ENCODE peak calls at places on chromosomes 5 and 9, in seven cellular contexts. One of them, this sample, is unnamed.

GRCh38 chr5:81195334-81195929 is 37.7 kb upstream of the CKMT2 start:
- DNase-seq in HCT116: no peak
- DNase-seq in H1: no peak
- DNase-seq in GM12878: no peak
- DNase-seq in K562: no peak
- DNase-seq in SK-N-SH: peak; percentile 64
- DNase-seq in HepG2: no peak
- DNase-seq in this sample: no peak

GRCh38 chr9:127572961-127573727 is 38.9 kb upstream of the STXBP1 start:
- DNase-seq in HCT116: no peak
- DNase-seq in H1: no peak
- DNase-seq in GM12878: no peak
- DNase-seq in K562: no peak
- DNase-seq in SK-N-SH: no peak
- DNase-seq in HepG2: no peak
- DNase-seq in this sample: no peak

GRCh38 chr9:128552744-128553221 is 396 bp downstream of the SPTAN1 start:
- DNase-seq in HCT116: no peak
- DNase-seq in H1: no peak
- DNase-seq in GM12878: no peak
- DNase-seq in K562: peak; percentile 78
- DNase-seq in SK-N-SH: peak; percentile 80
- DNase-seq in HepG2: no peak
- DNase-seq in this sample: peak; percentile 57

GRCh38 chr9:326667-327066 is 112.0 kb downstream of the DOCK8 start:
- DNase-seq in HCT116: no peak
- DNase-seq in H1: no peak
- DNase-seq in GM12878: no peak
- DNase-seq in K562: no peak
- DNase-seq in SK-N-SH: no peak
- DNase-seq in HepG2: no peak
- DNase-seq in this sample: no peak

GRCh38 chr5:82290908-82291307 is 12.8 kb upstream of the RPS23 start:
- DNase-seq in HCT116: no peak
- DNase-seq in H1: no peak
- DNase-seq in GM12878: no peak
- DNase-seq in K562: no peak
- DNase-seq in SK-N-SH: no peak
- DNase-seq in HepG2: no peak
- DNase-seq in this sample: no peak

GRCh38 chr5:13585324-13585723 is 359.2 kb downstream of the DNAH5 start:
- DNase-seq in HCT116: no peak
- DNase-seq in H1: no peak
- DNase-seq in GM12878: no peak
- DNase-seq in K562: no peak
- DNase-seq in SK-N-SH: no peak
- DNase-seq in HepG2: no peak
- DNase-seq in this sample: no peak

GRCh38 chr9:105309531-105309931 is 65.1 kb downstream of the SLC44A1 start:
- DNase-seq in HCT116: no peak
- DNase-seq in H1: no peak
- DNase-seq in GM12878: no peak
- DNase-seq in K562: no peak
- DNase-seq in SK-N-SH: no peak
- DNase-seq in HepG2: no peak
- DNase-seq in this sample: no peak

GRCh38 chr5:137760294-137761019 is 6.3 kb upstream of the HNRNPA0 start:
- DNase-seq in HCT116: no peak
- DNase-seq in H1: no peak
- DNase-seq in GM12878: no peak
- DNase-seq in K562: no peak
- DNase-seq in SK-N-SH: no peak
- DNase-seq in HepG2: no peak
- DNase-seq in this sample: no peak

GRCh38 chr5:135126688-135127603 is 92.9 kb upstream of the PITX1 start:
- DNase-seq in HCT116: no peak
- DNase-seq in H1: no peak
- DNase-seq in GM12878: no peak
- DNase-seq in K562: no peak
- DNase-seq in SK-N-SH: peak; percentile 62
- DNase-seq in HepG2: no peak
- DNase-seq in this sample: no peak

GRCh38 chr9:19184144-19184917 is 46.2 kb upstream of the DENND4C start:
- DNase-seq in HCT116: peak; percentile 59
- DNase-seq in H1: no peak
- DNase-seq in GM12878: peak; percentile 46
- DNase-seq in K562: peak; percentile 20
- DNase-seq in SK-N-SH: peak; percentile 36
- DNase-seq in HepG2: peak; percentile 76
- DNase-seq in this sample: no peak

GRCh38 chr5:96043471-96043870 is 81.8 kb upstream of the ELL2 start:
- DNase-seq in HCT116: no peak
- DNase-seq in H1: no peak
- DNase-seq in GM12878: no peak
- DNase-seq in K562: no peak
- DNase-seq in SK-N-SH: no peak
- DNase-seq in HepG2: no peak
- DNase-seq in this sample: no peak

GRCh38 chr5:54469655-54470054 is 14.2 kb downstream of the HSPB3 start:
- DNase-seq in HCT116: no peak
- DNase-seq in H1: no peak
- DNase-seq in GM12878: peak; percentile 40
- DNase-seq in K562: no peak
- DNase-seq in SK-N-SH: no peak
- DNase-seq in HepG2: no peak
- DNase-seq in this sample: no peak

GRCh38 chr5:65938256-65938655 is 11.9 kb downstream of the ERBIN start:
- DNase-seq in HCT116: no peak
- DNase-seq in H1: no peak
- DNase-seq in GM12878: no peak
- DNase-seq in K562: no peak
- DNase-seq in SK-N-SH: no peak
- DNase-seq in HepG2: no peak
- DNase-seq in this sample: no peak

GRCh38 chr5:61200582-61201155 is 38.4 kb upstream of the SMIM15 start:
- DNase-seq in HCT116: no peak
- DNase-seq in H1: no peak
- DNase-seq in GM12878: peak; percentile 51
- DNase-seq in K562: no peak
- DNase-seq in SK-N-SH: no peak
- DNase-seq in HepG2: no peak
- DNase-seq in this sample: no peak

GRCh38 chr5:96279796-96280542 is 153.1 kb downstream of the PCSK1 start:
- DNase-seq in HCT116: no peak
- DNase-seq in H1: no peak
- DNase-seq in GM12878: peak; percentile 39
- DNase-seq in K562: no peak
- DNase-seq in SK-N-SH: no peak
- DNase-seq in HepG2: peak; percentile 62
- DNase-seq in this sample: no peak

GRCh38 chr9:124453586-124454191 is 3.4 kb downstream of the ADGRD2 start:
- DNase-seq in HCT116: peak; percentile 21
- DNase-seq in H1: no peak
- DNase-seq in GM12878: no peak
- DNase-seq in K562: peak; percentile 79
- DNase-seq in SK-N-SH: no peak
- DNase-seq in HepG2: no peak
- DNase-seq in this sample: no peak

GRCh38 chr9:124455820-124456219 is 5.6 kb downstream of the ADGRD2 start:
- DNase-seq in HCT116: no peak
- DNase-seq in H1: no peak
- DNase-seq in GM12878: no peak
- DNase-seq in K562: no peak
- DNase-seq in SK-N-SH: no peak
- DNase-seq in HepG2: no peak
- DNase-seq in this sample: no peak

GRCh38 chr9:124454791-124455443 is 4.7 kb downstream of the ADGRD2 start:
- DNase-seq in HCT116: no peak
- DNase-seq in H1: no peak
- DNase-seq in GM12878: no peak
- DNase-seq in K562: no peak
- DNase-seq in SK-N-SH: peak; percentile 32
- DNase-seq in HepG2: no peak
- DNase-seq in this sample: no peak

GRCh38 chr9:124452841-124453585 is 2.8 kb downstream of the ADGRD2 start:
- DNase-seq in HCT116: no peak
- DNase-seq in H1: no peak
- DNase-seq in GM12878: no peak
- DNase-seq in K562: no peak
- DNase-seq in SK-N-SH: no peak
- DNase-seq in HepG2: no peak
- DNase-seq in this sample: no peak

DNA sequence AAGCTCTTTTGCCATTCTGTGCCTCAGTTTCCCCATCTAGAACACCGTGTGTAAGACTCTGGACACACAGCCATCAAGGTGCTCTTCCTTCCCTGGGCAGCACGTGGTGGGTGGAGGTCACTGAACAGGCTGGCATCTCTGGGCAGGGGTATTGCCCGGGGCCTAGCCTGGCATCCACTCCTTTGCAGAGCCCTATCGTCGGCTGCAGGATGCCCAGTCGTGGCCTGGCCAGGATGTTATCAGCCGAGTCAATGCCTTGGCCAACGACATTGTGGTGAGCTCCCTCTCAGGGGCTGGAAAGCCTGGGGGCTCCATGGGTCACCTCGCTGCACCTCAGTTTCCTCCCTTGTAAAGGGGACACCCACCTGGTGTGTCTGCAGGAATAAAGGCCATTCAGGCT is 4.0 kb downstream of the ADGRD2 start:
- DNase-seq in HCT116: no peak
- DNase-seq in H1: no peak
- DNase-seq in GM12878: no peak
- DNase-seq in K562: no peak
- DNase-seq in SK-N-SH: no peak
- DNase-seq in HepG2: no peak
- DNase-seq in this sample: no peak
- TF ChIP-seq JUND in HCT116: no peak
- TF ChIP-seq JUND in H1: no peak
- TF ChIP-seq JUND in GM12878: no peak
- TF ChIP-seq JUND in K562: no peak
- TF ChIP-seq JUND in SK-N-SH: no peak
- TF ChIP-seq JUND in HepG2: no peak
- TF ChIP-seq JUND in this sample: no peak

GRCh38 chr5:168015506-168015905 is 275.9 kb upstream of the WWC1 start:
- DNase-seq in HCT116: no peak
- DNase-seq in H1: no peak
- DNase-seq in GM12878: no peak
- DNase-seq in K562: no peak
- DNase-seq in SK-N-SH: no peak
- DNase-seq in HepG2: no peak
- DNase-seq in this sample: no peak
- TF ChIP-seq JUND in HCT116: no peak
- TF ChIP-seq JUND in H1: no peak
- TF ChIP-seq JUND in GM12878: no peak
- TF ChIP-seq JUND in K562: no peak
- TF ChIP-seq JUND in SK-N-SH: no peak
- TF ChIP-seq JUND in HepG2: no peak
- TF ChIP-seq JUND in this sample: no peak

GRCh38 chr9:94952553-94953373 is 226.3 kb downstream of the AOPEP start:
- DNase-seq in HCT116: no peak
- DNase-seq in H1: no peak
- DNase-seq in GM12878: peak; percentile 26
- DNase-seq in K562: no peak
- DNase-seq in SK-N-SH: no peak
- DNase-seq in HepG2: no peak
- DNase-seq in this sample: no peak
- TF ChIP-seq JUND in HCT116: no peak
- TF ChIP-seq JUND in H1: no peak
- TF ChIP-seq JUND in GM12878: no peak
- TF ChIP-seq JUND in K562: no peak
- TF ChIP-seq JUND in SK-N-SH: no peak
- TF ChIP-seq JUND in HepG2: no peak
- TF ChIP-seq JUND in this sample: no peak

DNA sequence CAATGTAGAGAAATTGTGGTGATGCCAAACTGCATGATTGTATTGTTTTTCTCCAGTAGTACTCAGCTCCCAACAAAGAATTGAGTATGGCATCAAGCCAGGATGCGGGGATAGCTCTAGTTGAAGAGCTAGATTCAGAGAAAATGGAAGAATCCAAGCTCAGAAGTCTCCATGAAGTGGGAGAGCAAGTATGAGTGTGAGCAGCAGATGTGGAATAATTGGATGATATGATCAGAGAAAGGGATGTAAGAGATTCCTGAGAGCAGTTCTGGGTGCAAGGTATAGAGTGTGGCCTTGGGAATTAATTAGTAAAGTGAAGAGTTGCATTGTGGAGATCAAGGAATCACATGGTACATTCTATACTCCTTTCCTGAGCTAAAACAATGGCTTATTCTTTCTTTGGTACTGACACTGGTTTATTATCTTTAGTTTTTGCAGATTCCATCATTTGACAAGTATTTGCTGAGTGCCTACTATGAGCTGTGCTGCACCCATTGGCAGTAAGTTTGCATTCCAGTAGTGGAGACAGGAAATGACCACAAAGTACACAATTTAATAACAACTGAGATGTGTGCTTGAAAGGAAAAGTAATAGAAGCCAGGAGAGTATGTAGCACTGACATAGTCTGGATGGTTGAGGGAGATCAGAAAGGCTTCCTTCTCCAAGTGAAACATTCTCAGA is 177.1 kb downstream of the CPLANE1 start:
- DNase-seq in HCT116: no peak
- DNase-seq in H1: no peak
- DNase-seq in GM12878: no peak
- DNase-seq in K562: no peak
- DNase-seq in SK-N-SH: no peak
- DNase-seq in HepG2: peak; percentile 61
- DNase-seq in this sample: peak; percentile 14
- TF ChIP-seq JUND in HCT116: no peak
- TF ChIP-seq JUND in H1: no peak
- TF ChIP-seq JUND in GM12878: no peak
- TF ChIP-seq JUND in K562: no peak
- TF ChIP-seq JUND in SK-N-SH: peak; percentile 7
- TF ChIP-seq JUND in HepG2: no peak
- TF ChIP-seq JUND in this sample: no peak

DNA sequence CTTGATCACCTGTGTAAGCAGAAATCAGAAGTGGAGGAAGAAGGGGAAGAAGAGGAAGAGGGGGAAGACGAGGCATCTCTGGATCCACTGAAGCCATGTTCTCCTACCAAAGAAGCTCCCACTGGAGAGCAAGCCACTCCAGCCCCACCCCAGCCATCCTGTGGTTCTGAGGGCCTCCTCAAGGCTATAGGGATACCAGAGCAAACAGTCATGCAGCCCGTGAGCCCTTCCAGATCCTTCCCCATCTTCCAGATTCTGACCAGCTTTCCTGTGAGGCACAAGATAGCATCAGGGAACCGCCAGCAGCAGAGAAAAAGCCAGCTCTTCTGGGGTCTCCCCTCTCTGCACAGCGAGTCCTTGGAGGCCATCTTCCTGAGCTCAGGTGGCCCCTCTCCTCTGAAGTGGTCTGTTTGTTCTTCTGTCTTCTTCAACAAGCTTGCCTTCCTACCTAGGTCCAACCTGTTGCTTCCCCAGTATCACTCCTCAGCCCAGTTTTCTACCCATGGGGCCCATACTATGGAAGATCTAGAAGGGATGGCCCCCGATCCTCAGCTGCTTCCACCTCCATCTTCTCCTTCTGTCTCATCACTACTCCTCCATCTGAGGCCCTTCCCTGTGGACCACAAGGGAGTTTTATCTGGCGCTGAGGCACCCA is 29.4 kb downstream of the VCP start:
- DNase-seq in HCT116: no peak
- DNase-seq in H1: no peak
- DNase-seq in GM12878: no peak
- DNase-seq in K562: no peak
- DNase-seq in SK-N-SH: no peak
- DNase-seq in HepG2: no peak
- DNase-seq in this sample: no peak
- TF ChIP-seq JUND in HCT116: no peak
- TF ChIP-seq JUND in H1: no peak
- TF ChIP-seq JUND in GM12878: no peak
- TF ChIP-seq JUND in K562: no peak
- TF ChIP-seq JUND in SK-N-SH: no peak
- TF ChIP-seq JUND in HepG2: no peak
- TF ChIP-seq JUND in this sample: no peak

GRCh38 chr5:57979671-57980070 is 480.2 kb downstream of the PLK2 start:
- DNase-seq in HCT116: no peak
- DNase-seq in H1: no peak
- DNase-seq in GM12878: no peak
- DNase-seq in K562: no peak
- DNase-seq in SK-N-SH: no peak
- DNase-seq in HepG2: no peak
- DNase-seq in this sample: no peak
- TF ChIP-seq JUND in HCT116: no peak
- TF ChIP-seq JUND in H1: no peak
- TF ChIP-seq JUND in GM12878: no peak
- TF ChIP-seq JUND in K562: no peak
- TF ChIP-seq JUND in SK-N-SH: no peak
- TF ChIP-seq JUND in HepG2: no peak
- TF ChIP-seq JUND in this sample: no peak

This sample was measured in T47D.